ENCODE peak calls at places on chromosomes 2 and 18, in eight cellular contexts. C is stomach, Z is K562, U is H1, S is HepG2, O is tibial nerve, J is suprapubic skin, L is sigmoid colon. T is an unnamed sample. For H3K27me3, the result is how much of the 10 kb centered on the place peaks cover.

GRCh38 chr2:106537047-106537446 is 49.9 kb downstream of the CD8B2 start:
- DNase-seq in C (no peak), U (no peak), O (no peak), Z (no peak), L (no peak), S (no peak), J (no peak), T (no peak)

GRCh38 chr2:86054539-86055082 is 51.1 kb downstream of the POLR1A start:
- DNase-seq in U (no peak), C (no peak), L (peak), Z (no peak), S (no peak), J (peak), O (no peak), T (no peak)

GRCh38 chr18:62755454-62755853 is 40.1 kb downstream of the PHLPP1 start:
- DNase-seq in Z (no peak), L (no peak), J (no peak), S (no peak), O (no peak), C (no peak), U (no peak), T (no peak)

GRCh38 chr18:3368193-3368592 is 81.8 kb upstream of the TGIF1 start:
- DNase-seq in L (no peak), S (no peak), O (no peak), J (no peak), Z (no peak), U (no peak), C (no peak), T (no peak)

GRCh38 chr2:46157072-46157965 is 139.9 kb upstream of the EPAS1 start:
- DNase-seq in J (no peak), Z (no peak), O (no peak), S (no peak), C (no peak), L (no peak), U (no peak), T (no peak)

GRCh38 chr18:74116628-74117554 is 30.7 kb downstream of the FBXO15 start:
- DNase-seq in S (peak), O (no peak), Z (peak), L (no peak), J (no peak), C (no peak), U (peak), T (peak)

GRCh38 chr2:217835931-217836881 is 166.6 kb downstream of the TNS1 start:
- DNase-seq in U (no peak), L (peak), J (no peak), Z (no peak), O (peak), S (no peak), C (no peak), T (peak)

GRCh38 chr18:31040982-31041345 is 1.6 kb downstream of the DSC3 start:
- DNase-seq in C (no peak), Z (no peak), S (no peak), O (no peak), L (no peak), J (no peak), U (no peak), T (no peak)

GRCh38 chr2:176643711-176644110 is 374.5 kb downstream of the MTX2 start:
- DNase-seq in C (no peak), Z (no peak), L (peak), S (peak), U (no peak), O (no peak), J (no peak), T (no peak)

GRCh38 chr2:162573288-162573687 is 229.4 kb downstream of the GCA start:
- DNase-seq in J (no peak), Z (no peak), U (no peak), L (no peak), C (no peak), S (no peak), O (no peak), T (no peak)

GRCh38 chr18:48797841-48798255 is 152.9 kb downstream of the SMAD7 start:
- DNase-seq in U (no peak), S (no peak), J (peak), C (no peak), O (no peak), Z (peak), L (peak), T (no peak)

GRCh38 chr18:4004176-4004829 is 450.8 kb downstream of the DLGAP1 start:
- DNase-seq in S (no peak), Z (no peak), U (no peak), J (no peak), L (no peak), O (no peak), C (no peak), T (no peak)

GRCh38 chr2:38581193-38582147 is 21.3 kb downstream of the HNRNPLL start:
- DNase-seq in L (no peak), J (no peak), O (no peak), S (peak), Z (peak), C (no peak), U (no peak), T (no peak)

GRCh38 chr18:70124139-70124538 is 81.3 kb downstream of the RTTN start:
- DNase-seq in Z (no peak), L (no peak), O (no peak), J (no peak), S (no peak), C (no peak), U (no peak), T (no peak)

GRCh38 chr2:102698369-102699111 is 63.3 kb upstream of the TMEM182 start:
- DNase-seq in U (no peak), C (peak), O (no peak), L (no peak), S (no peak), J (no peak), Z (peak), T (no peak)

GRCh38 chr2:33022989-33023731 is 76.4 kb downstream of the LTBP1 start:
- DNase-seq in J (no peak), U (no peak), S (peak), O (no peak), C (no peak), Z (peak), L (no peak), T (no peak)

GRCh38 chr2:218569038-218569431 is 396 bp downstream of the CNOT9 start:
- DNase-seq in Z (peak), L (peak), S (peak), U (no peak), J (peak), O (no peak), C (peak), T (peak)

GRCh38 chr18:37085362-37085761 is 256.4 kb downstream of the KIAA1328 start:
- DNase-seq in C (no peak), J (no peak), U (peak), O (no peak), Z (no peak), S (no peak), L (no peak), T (no peak)

GRCh38 chr18:27952741-27953140 is 224.2 kb downstream of the CDH2 start:
- DNase-seq in J (no peak), O (no peak), C (no peak), S (peak), L (no peak), Z (no peak), U (no peak), T (no peak)

GRCh38 chr2:143261986-143262784 is 133.0 kb downstream of the ARHGAP15 start:
- DNase-seq in Z (no peak), S (no peak), O (no peak), U (no peak), C (no peak), L (no peak), J (no peak), T (no peak)

GRCh38 chr18:31516432-31516831 is 18.5 kb downstream of the DSG2 start:
- DNase-seq in C (no peak), O (no peak), Z (no peak), J (no peak), U (no peak), L (no peak), S (no peak), T (no peak)

GRCh38 chr2:65349863-65350262 is 82.5 kb downstream of the SPRED2 start:
- DNase-seq in C (peak), U (no peak), Z (peak), L (peak), S (peak), O (peak), J (no peak), T (peak)

GRCh38 chr2:149817206-149817605 is 229.6 kb upstream of the MMADHC start:
- DNase-seq in C (no peak), J (no peak), U (no peak), O (no peak), Z (no peak), L (no peak), S (no peak), T (no peak)

DNA sequence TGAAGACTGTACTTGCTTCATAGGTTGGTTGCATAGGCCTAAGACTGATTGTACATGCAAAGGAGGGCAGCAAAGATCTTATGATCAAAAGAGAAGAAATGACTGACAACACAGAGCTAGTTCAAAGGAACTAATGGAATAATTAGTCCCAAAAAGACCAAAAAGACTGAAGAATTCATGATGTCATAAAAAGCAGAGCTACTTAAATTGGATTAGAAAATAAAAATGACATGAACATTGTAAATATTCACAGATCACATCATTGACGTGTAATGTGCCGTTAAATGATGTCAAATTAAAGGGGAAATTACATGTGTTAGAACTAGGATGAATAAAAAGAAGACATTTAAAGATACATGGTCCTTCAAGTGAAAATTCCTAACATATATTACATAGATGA is 616.8 kb downstream of the NR4A2 start:
- DNase-seq in Z (no peak), S (no peak), J (no peak), C (no peak), U (no peak), O (no peak), L (no peak), T (no peak)
- TF ChIP-seq EP300 in Z (no peak), S (no peak), J (no peak), C (no peak), U (no peak), O (no peak), L (no peak), T (no peak)

GRCh38 chr2:113282747-113283533 is 4.2 kb upstream of the PAX8 start:
- DNase-seq in U (no peak), L (no peak), C (peak), S (peak), O (peak), Z (peak), J (no peak), T (no peak)

GRCh38 chr2:113285816-113286215 is 7.1 kb upstream of the PAX8 start:
- DNase-seq in Z (no peak), L (no peak), U (no peak), J (no peak), C (no peak), S (no peak), O (no peak), T (no peak)

GRCh38 chr2:113281920-113282746 is 3.4 kb upstream of the PAX8 start:
- DNase-seq in Z (no peak), J (no peak), L (no peak), U (no peak), C (no peak), S (peak), O (no peak), T (no peak)

GRCh38 chr2:113283704-113284284 is 5.1 kb upstream of the PAX8 start:
- DNase-seq in J (no peak), Z (no peak), S (peak), C (peak), O (no peak), L (peak), U (no peak), T (no peak)

DNA sequence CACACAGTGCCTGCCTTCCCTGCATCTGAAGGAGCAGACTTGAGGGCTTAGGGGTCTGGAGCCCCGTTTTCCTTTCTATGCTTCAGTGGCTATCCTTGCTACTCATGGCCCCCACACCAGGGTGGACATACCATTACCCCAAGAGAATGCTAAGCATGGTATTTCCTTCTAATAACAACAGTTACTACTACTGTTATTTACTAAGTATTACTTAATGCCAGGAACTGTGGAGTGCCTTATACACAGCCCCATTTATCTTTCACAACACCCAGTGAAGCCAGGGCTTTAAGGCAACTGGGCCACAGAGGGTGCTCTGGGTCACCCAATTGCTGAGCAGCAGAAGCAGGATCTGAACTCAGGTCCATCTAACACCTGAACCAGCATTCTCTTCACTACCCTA is 5.8 kb upstream of the PAX8 start:
- DNase-seq in U (no peak), Z (no peak), C (no peak), J (no peak), S (no peak), O (no peak), L (no peak), T (no peak)
- H3K27me3 ChIP-seq in U (under half), Z (under half), C (under half), J (under half), S (under half), O (under half), L (under half), T (under half)

DNA sequence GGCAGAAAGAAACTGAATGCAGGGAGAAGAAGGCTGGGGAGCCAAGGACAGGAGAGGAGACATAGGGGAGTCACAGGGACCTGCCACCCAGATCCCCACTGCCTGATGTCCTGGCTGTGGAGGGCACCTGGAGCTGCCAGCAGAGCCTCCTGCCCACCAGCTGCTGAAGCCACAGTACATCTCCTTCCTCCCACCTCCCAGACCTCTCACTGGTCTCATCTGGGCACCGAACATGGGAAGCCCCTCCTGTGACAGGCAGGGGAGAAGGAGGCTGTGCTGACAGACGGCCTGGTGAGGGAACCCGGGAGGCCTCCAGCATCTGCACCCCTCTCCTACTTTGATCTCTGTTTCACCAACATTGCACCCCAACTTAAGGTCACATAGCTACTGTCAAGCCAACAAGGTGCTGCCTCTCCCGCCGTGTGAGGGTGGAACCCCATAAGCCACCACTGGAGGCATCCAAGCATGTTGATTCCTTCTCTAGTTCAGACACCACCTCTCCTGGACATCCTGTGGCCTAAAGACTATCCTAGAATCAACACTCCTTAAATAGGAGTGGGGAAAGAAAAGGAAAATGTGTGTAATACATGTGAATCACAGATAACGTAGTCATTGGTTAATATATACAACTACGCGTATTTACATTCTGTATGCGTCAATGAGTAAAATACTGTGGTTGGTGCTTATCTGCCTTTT is 3.6 kb upstream of the RNPEPL1 start:
- DNase-seq in L (no peak), S (no peak), J (peak), O (no peak), C (no peak), U (no peak), Z (peak), T (no peak)
- TF ChIP-seq EP300 in L (no peak), S (no peak), J (no peak), O (no peak), C (no peak), U (no peak), Z (no peak), T (no peak)

GRCh38 chr2:127029652-127030051 is 77.3 kb downstream of the BIN1 start:
- DNase-seq in S (no peak), C (no peak), Z (no peak), U (no peak), J (no peak), O (no peak), L (no peak), T (peak)
- H3K27me3 ChIP-seq in S (under half), C (under half), Z (under half), U (under half), J (under half), O (under half), L (under half), T (under half)

GRCh38 chr2:40512246-40512645 is 60.4 kb upstream of the SLC8A1 start:
- DNase-seq in S (no peak), C (no peak), J (no peak), U (no peak), O (no peak), L (no peak), Z (no peak), T (no peak)
- TF ChIP-seq EP300 in S (no peak), C (no peak), J (no peak), U (no peak), O (no peak), L (no peak), Z (no peak), T (no peak)

GRCh38 chr2:170818294-170819104 is 1.8 kb downstream of the GAD1 start:
- DNase-seq in Z (no peak), O (no peak), S (no peak), L (no peak), U (no peak), J (no peak), C (no peak), T (no peak)
- H3K27me3 ChIP-seq in Z (under half), O (half or more), S (under half), L (half or more), U (half or more), J (half or more), C (half or more), T (half or more)

DNA sequence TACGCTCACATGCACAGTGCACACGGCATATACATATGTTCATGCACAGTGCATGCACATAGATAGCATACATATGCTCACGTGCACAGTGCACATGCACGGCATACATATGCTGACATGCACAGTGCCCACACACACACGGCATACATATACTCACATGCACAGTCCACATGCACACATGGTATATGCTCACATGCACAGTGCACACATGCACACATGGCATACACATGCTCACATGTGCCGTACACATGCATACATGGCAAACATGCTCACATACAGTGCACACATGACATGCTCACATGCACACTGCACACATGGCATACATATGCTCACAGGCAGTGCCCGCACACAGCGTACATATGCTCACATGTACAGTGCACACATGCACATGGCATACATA is 97.7 kb upstream of the CTDP1 start:
- DNase-seq in Z (no peak), O (peak), U (no peak), S (no peak), C (no peak), L (peak), J (no peak), T (no peak)
- TF ChIP-seq EP300 in Z (no peak), O (no peak), U (no peak), S (no peak), C (no peak), L (no peak), J (no peak), T (no peak)

GRCh38 chr2:172101008-172101706 is 1.5 kb downstream of the DLX2 start:
- DNase-seq in O (no peak), J (no peak), L (no peak), C (no peak), U (no peak), S (no peak), Z (no peak), T (peak)
- H3K27me3 ChIP-seq in O (half or more), J (half or more), L (half or more), C (half or more), U (half or more), S (under half), Z (under half), T (half or more)